ENCODE peak calls at places on chromosome 7, in five cellular contexts. M is adrenal gland, Q is tibial nerve, H is mucosa of descending colon, F is astrocyte of the spinal cord. S is an unnamed sample.

GRCh38 chr7:3892167-3892566 is 591.1 kb downstream of the SDK1 start:
- DNase-seq in F (no peak), M (no peak), H (no peak), Q (no peak), S (no peak)

GRCh38 chr7:16205481-16205880 is 215.9 kb downstream of the CRPPA start:
- DNase-seq in F (no peak), H (no peak), M (no peak), Q (no peak), S (no peak)

GRCh38 chr7:136923111-136923510 is 54.7 kb downstream of the CHRM2 start:
- DNase-seq in Q (no peak), M (no peak), H (no peak), F (peak; percentile 69), S (peak; percentile 88)

GRCh38 chr7:10973942-10974716 is 457 bp downstream of the PHF14 start:
- DNase-seq in M (peak; percentile 30), F (peak; percentile 37), Q (no peak), H (peak; percentile 50), S (peak; percentile 36)

GRCh38 chr7:81299272-81299671 is 380.4 kb upstream of the SEMA3C start:
- DNase-seq in H (no peak), M (no peak), F (peak; percentile 96), Q (no peak), S (peak; percentile 96)

GRCh38 chr7:131385039-131385605 is 57.4 kb downstream of the MKLN1 start:
- DNase-seq in H (no peak), F (peak; percentile 48), Q (no peak), M (no peak), S (peak; percentile 9)

GRCh38 chr7:131529617-131530016 is 26.8 kb downstream of the PODXL start:
- DNase-seq in H (no peak), F (no peak), Q (no peak), M (no peak), S (no peak)

GRCh38 chr7:158828343-158829020 is 827 bp downstream of the ESYT2 start:
- DNase-seq in M (peak; percentile 60), Q (peak; percentile 41), F (no peak), H (peak; percentile 65), S (no peak)

GRCh38 chr7:110204527-110204926 is 886.4 kb upstream of the LRRN3 start:
- DNase-seq in M (no peak), F (no peak), H (no peak), Q (no peak), S (no peak)

GRCh38 chr7:70681847-70682350 is 450.0 kb upstream of the GALNT17 start:
- DNase-seq in M (no peak), Q (no peak), H (peak; percentile 34), F (no peak), S (no peak)

GRCh38 chr7:86991844-86992243 is 67.6 kb downstream of the ELAPOR2 start:
- DNase-seq in Q (no peak), F (no peak), H (no peak), M (no peak), S (peak; percentile 34)

GRCh38 chr7:149422914-149423285 is 38.0 kb downstream of the ZNF777 start:
- DNase-seq in F (no peak), M (peak; percentile 39), Q (no peak), H (peak; percentile 37), S (no peak)

GRCh38 chr7:150876817-150877526 is 24.7 kb downstream of the AOC1 start:
- DNase-seq in Q (no peak), M (peak; percentile 60), F (peak; percentile 55), H (peak; percentile 78), S (peak; percentile 74)

GRCh38 chr7:132893560-132893959 is 188.3 kb downstream of the CHCHD3 start:
- DNase-seq in M (no peak), Q (no peak), F (no peak), H (no peak), S (no peak)

GRCh38 chr7:137953692-137954470 is 48.0 kb downstream of the CREB3L2 start:
- DNase-seq in M (no peak), H (peak; percentile 55), Q (no peak), F (peak; percentile 89), S (peak; percentile 80)

GRCh38 chr7:20561908-20562307 is 53.6 kb upstream of the ABCB5 start:
- DNase-seq in Q (no peak), H (no peak), M (no peak), F (peak; percentile 61), S (no peak)

GRCh38 chr7:65731562-65732035 is 141.3 kb upstream of the VKORC1L1 start:
- DNase-seq in Q (no peak), F (peak; percentile 16), H (peak; percentile 42), M (no peak), S (peak; percentile 15)

GRCh38 chr7:54813398-54813797 is 54.4 kb upstream of the SEC61G start:
- DNase-seq in M (no peak), H (no peak), Q (peak; percentile 39), F (peak; percentile 7), S (peak; percentile 48)

GRCh38 chr7:125425507-125425906 is 495.9 kb upstream of the POT1 start:
- DNase-seq in M (no peak), H (no peak), F (no peak), Q (no peak), S (no peak)

GRCh38 chr7:32227746-32228145 is 157.5 kb upstream of the PDE1C start:
- DNase-seq in F (no peak), M (no peak), H (no peak), Q (no peak), S (no peak)

GRCh38 chr7:111992601-111993000 is 213.6 kb downstream of the DOCK4 start:
- DNase-seq in H (no peak), M (no peak), Q (no peak), F (peak; percentile 41), S (peak; percentile 33)

GRCh38 chr7:84245831-84246230 is 51.2 kb upstream of the SEMA3A start:
- DNase-seq in H (peak; percentile 53), F (no peak), Q (no peak), M (no peak), S (no peak)

GRCh38 chr7:67371429-67372305 is 375.0 kb downstream of the TYW1 start:
- DNase-seq in H (peak; percentile 80), F (peak; percentile 66), M (peak; percentile 81), Q (no peak), S (peak; percentile 59)

GRCh38 chr7:34845666-34846361 is 187.8 kb downstream of the NPSR1 start:
- DNase-seq in F (peak; percentile 44), M (no peak), Q (no peak), H (no peak), S (no peak)

GRCh38 chr7:1096156-1097119 is 8.5 kb downstream of the GPER1 start:
- DNase-seq in M (no peak), Q (no peak), F (no peak), H (no peak), S (no peak)

GRCh38 chr7:91193141-91193540 is 71.1 kb upstream of the FZD1 start:
- DNase-seq in H (no peak), M (no peak), Q (no peak), F (peak; percentile 22), S (peak; percentile 58)

DNA sequence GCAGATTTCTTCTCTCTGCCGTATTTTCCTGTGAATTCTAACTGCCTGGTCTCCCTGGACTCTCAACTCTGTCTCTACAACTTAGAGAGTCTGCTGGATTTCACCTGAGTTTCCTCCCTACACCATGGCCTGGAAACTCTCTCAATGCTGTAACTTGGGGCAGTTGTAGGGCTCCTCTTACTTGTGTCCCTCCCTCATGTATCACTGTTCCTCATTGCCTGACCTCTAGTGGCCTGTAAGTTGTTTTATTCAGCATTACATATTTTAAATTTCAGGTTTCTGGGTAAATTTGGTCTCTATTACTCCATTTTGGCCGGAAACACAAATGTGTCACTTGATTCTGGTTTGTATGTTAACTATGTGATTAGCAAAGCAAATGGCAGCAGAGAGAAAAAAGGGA is 70.9 kb downstream of the DYNC1I1 start:
- DNase-seq in H (no peak), F (no peak), Q (no peak), M (no peak), S (peak; percentile 27)
- TF ChIP-seq CTCF in H (no peak), F (no peak), Q (no peak), M (no peak), S (peak; percentile 35)

GRCh38 chr7:88758355-88759215 is 915 bp upstream of the ZNF804B start:
- DNase-seq in F (peak; percentile 26), M (peak; percentile 24), H (peak; percentile 4), Q (no peak), S (peak; percentile 5)
- H3K4me3 ChIP-seq in F (peak overlapping the region; percentile 8), M (no peak overlapping the region), H (no peak overlapping the region), Q (peak overlapping the region; percentile 55), S (no peak overlapping the region)

DNA sequence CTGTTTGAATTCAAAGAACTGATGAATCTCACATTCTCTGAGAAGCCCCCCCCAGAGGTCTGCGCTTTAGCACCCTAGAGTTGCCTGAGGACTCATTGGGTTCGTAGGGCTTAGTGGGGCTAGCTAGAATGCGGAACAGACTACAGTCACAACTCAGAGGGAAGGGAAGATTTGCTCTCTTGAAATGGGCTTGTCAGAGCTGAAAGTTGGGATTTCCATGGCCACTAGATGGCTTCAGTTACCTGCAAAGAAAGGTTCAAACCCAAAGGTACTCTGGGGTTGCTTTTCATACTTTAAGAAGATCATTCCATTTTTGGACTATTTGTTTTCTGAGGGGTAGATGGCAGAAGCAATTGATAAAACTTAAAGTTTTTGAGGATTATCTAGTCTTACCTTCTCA is 205.0 kb downstream of the BBS9 start:
- DNase-seq in Q (no peak), M (no peak), F (peak; percentile 29), H (peak; percentile 11), S (peak; percentile 10)
- TF ChIP-seq CTCF in Q (no peak), M (no peak), F (peak; percentile 47), H (no peak), S (peak; percentile 41)

DNA sequence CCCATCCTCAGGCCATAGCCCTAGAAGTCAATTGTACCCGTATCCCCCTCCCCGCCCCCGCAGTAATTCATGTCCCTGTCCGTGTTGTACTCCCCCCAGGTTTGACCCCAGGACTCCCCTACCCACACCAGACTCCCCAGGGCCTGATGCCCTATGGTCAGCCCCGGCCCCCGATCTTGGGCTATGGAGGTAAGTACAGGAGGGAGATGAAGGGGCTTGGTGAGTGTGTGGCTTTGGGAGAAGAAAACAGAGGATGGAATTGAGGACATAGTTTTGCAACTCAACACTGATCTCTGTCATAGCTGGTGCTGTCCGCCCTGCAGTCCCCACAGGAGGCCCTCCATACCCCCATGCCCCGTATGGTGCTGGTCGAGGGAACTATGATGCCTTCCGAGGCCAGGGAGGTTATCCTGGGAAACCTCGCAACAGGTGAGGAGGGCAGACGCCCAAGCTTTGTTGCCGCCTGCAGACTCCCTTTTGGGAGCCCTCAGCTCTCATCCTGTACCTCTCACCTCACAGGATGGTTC is 1.5 kb downstream of the UFSP1 start:
- DNase-seq in H (no peak), Q (no peak), M (no peak), F (no peak), S (no peak)
- H3K4me3 ChIP-seq in H (no peak overlapping the region), Q (no peak overlapping the region), M (no peak overlapping the region), F (no peak overlapping the region), S (peak overlapping the region; percentile 74)

GRCh38 chr7:127632276-127632910 is 14.5 kb upstream of the PAX4 start:
- DNase-seq in Q (no peak), F (peak; percentile 60), H (no peak), M (no peak), S (peak; percentile 97)

GRCh38 chr7:127628445-127628844 is 10.5 kb upstream of the PAX4 start:
- DNase-seq in F (no peak), M (no peak), Q (no peak), H (no peak), S (no peak)

DNA sequence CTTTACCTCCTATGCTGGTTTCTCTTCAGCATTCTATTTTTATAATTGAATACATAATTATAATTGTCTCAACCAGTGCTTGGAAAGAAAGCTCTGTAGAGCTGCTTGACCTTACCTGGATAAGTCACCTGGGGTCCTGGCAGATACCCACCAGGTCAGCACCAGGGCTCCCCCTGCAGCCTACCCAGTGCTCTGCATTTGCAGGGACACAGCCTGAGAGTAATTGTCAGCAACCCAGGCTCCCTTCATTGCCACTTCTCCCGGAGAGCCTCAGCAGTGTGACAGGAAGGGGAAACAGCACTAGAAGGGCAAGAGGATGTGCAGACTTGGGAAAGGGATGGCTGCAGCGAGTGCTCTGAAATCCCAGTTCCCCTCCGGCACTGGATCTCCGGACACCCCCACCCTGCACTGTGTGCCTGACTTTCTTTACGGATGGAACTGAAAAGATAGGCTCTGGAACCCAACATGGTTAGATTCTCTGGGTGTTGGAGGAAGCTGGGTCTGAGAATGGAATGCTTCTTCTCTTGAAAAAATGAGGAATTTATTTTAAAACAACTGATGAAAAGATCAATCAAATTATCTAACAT is 11.4 kb upstream of the PAX4 start:
- DNase-seq in Q (no peak), M (peak; percentile 28), F (no peak), H (peak; percentile 36), S (no peak)
- TF ChIP-seq CTCF in Q (no peak), M (no peak), F (peak; percentile 44), H (no peak), S (peak; percentile 14)